ENCODE peak calls at places on chromosomes 6 and 20, in eight cellular contexts. G is GM06990, S is pancreas, I is breast epithelium, M is Panc1, O is sigmoid colon, J is GM20000, Y is A549. L is an unnamed sample.

GRCh38 chr6:150631283-150631981 is 31.7 kb downstream of the PLEKHG1 start:
- DNase-seq in G (peak), S (no peak), I (no peak), M (no peak), O (no peak), J (no peak), Y (no peak), L (no peak)

GRCh38 chr6:135743476-135743875 is 108.0 kb upstream of the PDE7B start:
- DNase-seq in G (no peak), S (no peak), I (no peak), M (no peak), O (no peak), J (no peak), Y (no peak), L (no peak)

GRCh38 chr6:128069180-128069579 is 168.3 kb upstream of the THEMIS start:
- DNase-seq in G (no peak), S (no peak), I (no peak), M (no peak), O (no peak), J (no peak), Y (no peak), L (no peak)

GRCh38 chr20:24814556-24815195 is 134.4 kb upstream of the CST7 start:
- DNase-seq in G (no peak), S (no peak), I (no peak), M (no peak), O (no peak), J (no peak), Y (no peak), L (no peak)

GRCh38 chr6:84428300-84428907 is 201.0 kb upstream of the CEP162 start:
- DNase-seq in G (no peak), S (peak), I (no peak), M (peak), O (no peak), J (peak), Y (peak), L (peak)

GRCh38 chr6:35757461-35758123 is 18.8 kb upstream of the CLPSL2 start:
- DNase-seq in G (peak), S (no peak), I (no peak), M (no peak), O (no peak), J (peak), Y (peak), L (no peak)

GRCh38 chr6:153947817-153948447 is 91.1 kb upstream of the OPRM1 start:
- DNase-seq in G (no peak), S (no peak), I (no peak), M (peak), O (no peak), J (peak), Y (no peak), L (no peak)

GRCh38 chr20:23305098-23305497 is 45.5 kb upstream of the NXT1 start:
- DNase-seq in G (no peak), S (no peak), I (no peak), M (no peak), O (peak), J (no peak), Y (no peak), L (no peak)

GRCh38 chr20:62219992-62220665 is at the start of gene HRH3:
- DNase-seq in G (no peak), S (peak), I (no peak), M (no peak), O (no peak), J (peak), Y (no peak), L (peak)

GRCh38 chr20:21712443-21713059 is 7.1 kb downstream of the PAX1 start:
- DNase-seq in G (no peak), S (no peak), I (no peak), M (no peak), O (no peak), J (no peak), Y (no peak), L (no peak)

GRCh38 chr20:5222919-5223634 is 93.7 kb downstream of the PROKR2 start:
- DNase-seq in G (no peak), S (peak), I (no peak), M (peak), O (no peak), J (peak), Y (peak), L (no peak)

GRCh38 chr6:165939047-165939446 is 228.6 kb downstream of the TBXT start:
- DNase-seq in G (no peak), S (no peak), I (no peak), M (no peak), O (no peak), J (no peak), Y (no peak), L (no peak)

GRCh38 chr20:38043512-38044300 is 10.2 kb downstream of the RPRD1B start:
- DNase-seq in G (no peak), S (no peak), I (no peak), M (peak), O (no peak), J (no peak), Y (peak), L (no peak)

GRCh38 chr6:112877134-112878100 is 530.3 kb downstream of the RFPL4B start:
- DNase-seq in G (no peak), S (no peak), I (no peak), M (no peak), O (no peak), J (no peak), Y (no peak), L (no peak)

GRCh38 chr20:57080796-57081195 is 185.6 kb downstream of the BMP7 start:
- DNase-seq in G (no peak), S (peak), I (no peak), M (no peak), O (no peak), J (no peak), Y (no peak), L (no peak)

GRCh38 chr6:34664270-34664971 is 32.1 kb downstream of the ILRUN start:
- DNase-seq in G (no peak), S (no peak), I (no peak), M (no peak), O (no peak), J (no peak), Y (no peak), L (no peak)

GRCh38 chr6:43181942-43182860 is at the start of gene CUL9:
- DNase-seq in G (peak), S (peak), I (peak), M (no peak), O (peak), J (peak), Y (peak), L (peak)

GRCh38 chr20:63009988-63010769 is 3.4 kb upstream of the BHLHE23 start:
- DNase-seq in G (peak), S (no peak), I (peak), M (no peak), O (no peak), J (peak), Y (no peak), L (no peak)

GRCh38 chr20:571754-572331 is 28.3 kb upstream of the CSNK2A1 start:
- DNase-seq in G (no peak), S (peak), I (peak), M (no peak), O (peak), J (no peak), Y (no peak), L (no peak)

GRCh38 chr6:44661221-44661609 is 273.7 kb downstream of the CDC5L start:
- DNase-seq in G (no peak), S (no peak), I (peak), M (no peak), O (no peak), J (no peak), Y (no peak), L (no peak)

DNA sequence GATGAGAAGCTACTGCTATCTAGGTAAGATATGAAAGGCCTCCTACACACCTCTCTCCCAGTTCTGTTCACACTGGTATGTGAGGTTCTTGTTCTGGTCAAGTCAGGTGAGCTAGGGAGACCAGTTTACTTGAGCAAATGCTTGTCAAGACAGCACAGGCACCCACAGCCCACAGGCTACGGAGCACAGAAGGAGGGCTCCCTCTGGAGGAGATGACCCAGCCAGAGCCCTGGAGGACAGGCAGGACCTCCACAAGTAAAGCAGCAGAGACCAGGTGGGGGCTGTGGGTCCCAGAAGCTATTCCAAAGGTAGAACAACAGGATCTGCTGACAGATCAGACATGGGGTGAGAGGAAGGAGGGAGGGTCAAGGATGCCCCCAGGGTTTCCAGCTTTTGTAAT is 13.2 kb downstream of the MMP24OS start:
- DNase-seq in G (no peak), S (no peak), I (peak), M (no peak), O (no peak), J (no peak), Y (peak), L (no peak)
- TF ChIP-seq CTCF in G (peak), S (no peak), I (no peak), M (no peak), O (no peak), J (no peak), Y (peak), L (no peak)

DNA sequence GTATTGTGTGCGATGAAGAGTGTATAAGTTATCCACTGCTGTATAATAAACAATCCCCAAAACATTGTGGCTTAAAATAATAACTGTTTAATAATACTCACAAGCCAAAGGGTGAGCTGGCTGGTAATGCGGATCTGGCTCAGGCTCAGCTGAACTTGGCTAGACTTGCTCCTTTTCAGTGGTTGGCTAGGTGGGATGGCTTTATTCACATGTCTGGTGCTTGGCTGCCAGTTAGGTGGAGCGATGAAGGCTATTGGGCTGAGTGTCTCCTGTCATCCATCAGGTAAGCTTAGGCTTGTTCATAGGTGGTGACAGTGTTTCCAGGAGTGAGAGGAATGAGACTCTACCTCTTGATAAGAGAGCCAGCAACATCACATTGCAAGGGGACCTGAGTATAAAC is 135.0 kb upstream of the ASCC3 start:
- DNase-seq in G (no peak), S (no peak), I (no peak), M (no peak), O (no peak), J (no peak), Y (no peak), L (no peak)
- TF ChIP-seq CTCF in G (no peak), S (no peak), I (no peak), M (no peak), O (no peak), J (no peak), Y (no peak), L (no peak)

GRCh38 chr6:56841751-56842150 is 113.2 kb upstream of the BEND6 start:
- DNase-seq in G (no peak), S (no peak), I (no peak), M (no peak), O (no peak), J (no peak), Y (no peak), L (no peak)

GRCh38 chr6:56845027-56845426 is 109.9 kb upstream of the BEND6 start:
- DNase-seq in G (no peak), S (no peak), I (no peak), M (no peak), O (no peak), J (no peak), Y (no peak), L (no peak)

GRCh38 chr6:56841372-56841749 is 113.5 kb upstream of the BEND6 start:
- DNase-seq in G (no peak), S (no peak), I (no peak), M (no peak), O (no peak), J (no peak), Y (no peak), L (no peak)

GRCh38 chr6:56842602-56843475 is 112.1 kb upstream of the BEND6 start:
- DNase-seq in G (peak), S (peak), I (no peak), M (no peak), O (peak), J (peak), Y (no peak), L (peak)

GRCh38 chr6:56843476-56844349 is 111.2 kb upstream of the BEND6 start:
- DNase-seq in G (peak), S (peak), I (no peak), M (no peak), O (peak), J (peak), Y (peak), L (peak)
- TF ChIP-seq CTCF in G (peak), S (no peak), I (peak), M (peak), O (peak), J (peak), Y (peak), L (no peak)

GRCh38 chr6:13288481-13288880 is 39.9 kb downstream of the TBC1D7 start:
- DNase-seq in G (no peak), S (no peak), I (no peak), M (no peak), O (no peak), J (no peak), Y (no peak), L (no peak)

GRCh38 chr6:13285705-13286104 is 42.6 kb downstream of the TBC1D7 start:
- DNase-seq in G (no peak), S (no peak), I (no peak), M (no peak), O (no peak), J (no peak), Y (no peak), L (no peak)

GRCh38 chr6:13288969-13289391 is 39.4 kb downstream of the TBC1D7 start:
- DNase-seq in G (no peak), S (no peak), I (no peak), M (no peak), O (no peak), J (no peak), Y (no peak), L (no peak)

GRCh38 chr6:13286185-13286584 is 42.2 kb downstream of the TBC1D7 start:
- DNase-seq in G (no peak), S (no peak), I (no peak), M (no peak), O (no peak), J (no peak), Y (no peak), L (no peak)

DNA sequence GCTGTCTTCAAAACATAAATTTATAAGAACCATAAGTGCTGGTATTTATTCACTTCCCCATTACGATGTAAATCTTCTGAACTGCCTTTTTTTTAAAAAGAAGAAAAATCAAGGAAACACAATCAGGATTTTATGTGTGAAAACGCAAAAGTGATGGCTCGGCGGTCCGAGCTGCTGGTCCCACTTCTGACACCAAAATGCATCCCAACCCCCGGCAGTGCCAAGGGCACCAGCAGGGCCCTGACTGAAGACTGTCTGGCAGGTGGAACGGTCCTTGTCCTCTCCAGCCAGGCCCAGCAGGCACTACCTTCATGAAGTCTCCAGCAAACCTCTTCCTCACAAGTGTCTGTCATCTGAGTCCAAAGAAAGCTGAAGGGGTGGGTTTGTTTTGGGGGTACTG is 41.2 kb downstream of the TBC1D7 start:
- DNase-seq in G (no peak), S (no peak), I (no peak), M (no peak), O (no peak), J (no peak), Y (no peak), L (no peak)
- TF ChIP-seq CTCF in G (no peak), S (no peak), I (no peak), M (no peak), O (no peak), J (no peak), Y (no peak), L (no peak)

GRCh38 chr6:105519954-105520353 is 117.1 kb upstream of the PREP start:
- DNase-seq in G (no peak), S (no peak), I (no peak), M (no peak), O (no peak), J (no peak), Y (peak), L (no peak)
- TF ChIP-seq CTCF in G (no peak), S (no peak), I (no peak), M (peak), O (no peak), J (no peak), Y (peak), L (no peak)

DNA sequence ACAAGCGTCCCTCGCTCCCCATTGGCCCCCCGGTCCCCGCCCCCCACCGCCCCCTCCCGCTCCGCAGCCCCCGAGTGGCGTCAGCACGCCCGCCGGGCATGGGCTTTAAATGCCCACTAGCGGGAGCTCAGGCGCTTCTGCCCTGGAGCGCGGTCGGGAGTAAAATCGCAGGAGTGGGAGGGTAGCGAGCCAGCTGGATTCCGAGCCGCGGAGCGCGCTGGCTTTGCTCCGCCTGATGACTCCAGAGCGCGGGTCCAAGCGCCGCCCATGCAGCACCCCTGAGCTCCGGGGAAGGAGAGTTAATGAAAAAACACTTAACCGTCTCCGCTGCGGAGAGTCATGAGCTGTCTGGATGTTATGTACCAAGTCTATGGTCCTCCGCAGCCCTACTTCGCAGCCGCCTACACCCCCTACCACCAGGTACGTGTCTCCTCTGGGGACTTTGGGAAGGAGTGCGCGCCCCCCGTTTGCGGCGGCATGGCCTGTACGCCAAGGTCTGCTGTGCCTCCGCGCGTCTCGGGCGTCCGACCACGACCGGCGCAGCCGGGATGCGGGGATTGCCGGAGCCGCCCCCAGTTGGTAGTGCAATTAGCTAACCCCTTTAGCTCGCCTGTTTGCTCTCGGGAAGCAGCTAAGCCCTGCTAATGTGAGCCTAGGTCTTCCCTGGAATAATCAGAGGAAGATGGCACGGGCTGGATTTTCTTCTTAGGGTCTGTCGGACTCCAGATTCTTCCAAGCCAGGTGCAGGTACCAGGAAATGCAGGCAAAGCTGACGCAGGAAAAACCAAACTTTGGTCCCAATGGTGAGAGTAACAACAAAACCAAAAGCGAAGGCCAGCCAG is at the start of gene VGLL2:
- DNase-seq in G (peak), S (peak), I (no peak), M (no peak), O (peak), J (peak), Y (peak), L (peak)
- TF ChIP-seq CTCF in G (no peak), S (no peak), I (no peak), M (peak), O (no peak), J (no peak), Y (peak), L (no peak)

L was measured in mesothelial cell of epicardium.